ENCODE peak calls at places on chromosomes 5 and 9, in seven cellular contexts. G is stomach, V is suprapubic skin, Z is GM12878, M is H1, D is HCT116, N is GM23338. W is an unnamed sample. For H3K36me3, the result is how much of the 10 kb centered on the place peaks cover.

GRCh38 chr5:143649869-143650268 is 162.1 kb upstream of the HMHB1 start:
- DNase-seq in G (no peak), V (no peak), Z (no peak), M (no peak), D (no peak), N (no peak), W (no peak)

GRCh38 chr5:32506251-32506661 is 61.7 kb upstream of the ZFR start:
- DNase-seq in G (no peak), V (no peak), Z (no peak), M (no peak), D (no peak), N (no peak), W (no peak)

GRCh38 chr9:73042155-73042554 is 89.3 kb upstream of the ALDH1A1 start:
- DNase-seq in G (no peak), V (no peak), Z (no peak), M (no peak), D (no peak), N (no peak), W (no peak)

GRCh38 chr5:54823006-54823405 is 162.4 kb downstream of the ESM1 start:
- DNase-seq in G (no peak), V (no peak), Z (no peak), M (no peak), D (no peak), N (no peak), W (no peak)

GRCh38 chr9:18747590-18747989 is 273.6 kb downstream of the ADAMTSL1 start:
- DNase-seq in G (no peak), V (no peak), Z (no peak), M (no peak), D (no peak), N (no peak), W (no peak)

GRCh38 chr5:5883562-5883961 is 461.1 kb downstream of the ICE1 start:
- DNase-seq in G (no peak), V (no peak), Z (no peak), M (no peak), D (no peak), N (no peak), W (no peak)

GRCh38 chr9:108654566-108654965 is 201.2 kb downstream of the ACTL7B start:
- DNase-seq in G (no peak), V (no peak), Z (no peak), M (no peak), D (no peak), N (no peak), W (no peak)

GRCh38 chr5:149242339-149242738 is 29.3 kb upstream of the AFAP1L1 start:
- DNase-seq in G (no peak), V (no peak), Z (no peak), M (no peak), D (no peak), N (no peak), W (no peak)

GRCh38 chr5:179871506-179871905 is 12.9 kb upstream of the MRNIP start:
- DNase-seq in G (no peak), V (no peak), Z (no peak), M (no peak), D (no peak), N (no peak), W (no peak)

GRCh38 chr9:127105805-127106492 is 16.5 kb downstream of the ANGPTL2 start:
- DNase-seq in G (no peak), V (no peak), Z (no peak), M (no peak), D (no peak), N (no peak), W (no peak)

GRCh38 chr5:139141841-139142240 is 56.3 kb downstream of the SIL1 start:
- DNase-seq in G (peak), V (no peak), Z (no peak), M (no peak), D (peak), N (no peak), W (no peak)

GRCh38 chr5:176578391-176578808 is 29.3 kb downstream of the CDHR2 start:
- DNase-seq in G (peak), V (no peak), Z (no peak), M (no peak), D (peak), N (peak), W (peak)

GRCh38 chr5:39055760-39056393 is 18.3 kb downstream of the RICTOR start:
- DNase-seq in G (no peak), V (no peak), Z (no peak), M (no peak), D (no peak), N (no peak), W (no peak)

GRCh38 chr5:111469905-111470304 is 42.4 kb downstream of the STARD4 start:
- DNase-seq in G (no peak), V (no peak), Z (no peak), M (no peak), D (no peak), N (no peak), W (no peak)

GRCh38 chr5:1936413-1936812 is 53.7 kb upstream of the IRX4 start:
- DNase-seq in G (no peak), V (no peak), Z (no peak), M (no peak), D (peak), N (no peak), W (no peak)

GRCh38 chr9:121278535-121279169 is 10.7 kb downstream of the GSN start:
- DNase-seq in G (peak), V (peak), Z (peak), M (no peak), D (peak), N (peak), W (no peak)

GRCh38 chr5:1765141-1765879 is 34.3 kb downstream of the MRPL36 start:
- DNase-seq in G (no peak), V (peak), Z (no peak), M (no peak), D (no peak), N (no peak), W (peak)

GRCh38 chr5:179860301-179860700 is 1.7 kb upstream of the MRNIP start:
- DNase-seq in G (no peak), V (no peak), Z (no peak), M (no peak), D (no peak), N (peak), W (no peak)

GRCh38 chr5:21776466-21776865 is 1076.7 kb downstream of the CDH12 start:
- DNase-seq in G (no peak), V (no peak), Z (no peak), M (no peak), D (no peak), N (no peak), W (no peak)

GRCh38 chr9:120891255-120891954 is 14.4 kb upstream of the PHF19 start:
- DNase-seq in G (no peak), V (no peak), Z (no peak), M (no peak), D (no peak), N (no peak), W (no peak)

GRCh38 chr9:88925471-88925870 is 65.8 kb upstream of the S1PR3 start:
- DNase-seq in G (no peak), V (no peak), Z (no peak), M (no peak), D (no peak), N (no peak), W (no peak)

GRCh38 chr5:79495311-79495710 is 18.6 kb downstream of the HOMER1 start:
- DNase-seq in G (no peak), V (no peak), Z (no peak), M (no peak), D (no peak), N (peak), W (no peak)

GRCh38 chr9:17653947-17654346 is 75.1 kb downstream of the SH3GL2 start:
- DNase-seq in G (no peak), V (no peak), Z (no peak), M (no peak), D (no peak), N (no peak), W (no peak)

GRCh38 chr5:139636207-139636792 is 11.8 kb upstream of the CXXC5 start:
- DNase-seq in G (peak), V (no peak), Z (peak), M (no peak), D (no peak), N (no peak), W (no peak)

GRCh38 chr5:72523960-72524582 is 16.9 kb upstream of the ZNF366 start:
- DNase-seq in G (no peak), V (no peak), Z (peak), M (no peak), D (peak), N (peak), W (no peak)

GRCh38 chr5:121744577-121744976 is 107.1 kb upstream of the FTMT start:
- DNase-seq in G (no peak), V (no peak), Z (no peak), M (no peak), D (no peak), N (no peak), W (no peak)

GRCh38 chr9:114163517-114163924 is 8.2 kb downstream of the COL27A1 start:
- DNase-seq in G (peak), V (no peak), Z (no peak), M (no peak), D (no peak), N (peak), W (no peak)

DNA sequence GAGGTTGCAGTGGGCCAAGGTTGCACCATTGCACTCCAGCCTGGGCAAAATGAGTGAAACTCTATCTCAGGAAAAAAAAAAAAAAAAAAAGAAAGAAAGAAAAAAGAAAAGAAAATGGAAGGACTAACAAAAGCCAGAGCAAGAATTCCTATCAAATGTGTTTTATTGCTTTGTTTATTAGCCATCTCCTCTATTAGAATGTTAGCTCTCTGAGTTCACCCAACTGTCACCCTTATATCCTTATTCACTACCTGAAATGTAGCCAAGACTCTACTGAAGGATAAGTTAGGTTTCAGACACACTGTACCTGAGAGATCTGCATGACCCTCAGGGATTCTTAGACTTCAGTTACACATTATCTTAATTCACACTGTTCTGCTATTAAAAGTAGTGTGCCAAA is 177.9 kb downstream of the MAPKAP1 start:
- DNase-seq in G (no peak), V (no peak), Z (no peak), M (no peak), D (no peak), N (no peak), W (no peak)
- TF ChIP-seq POLR2AphosphoS5 in G (no peak), V (no peak), Z (no peak), M (no peak), D (no peak), N (no peak), W (no peak)

DNA sequence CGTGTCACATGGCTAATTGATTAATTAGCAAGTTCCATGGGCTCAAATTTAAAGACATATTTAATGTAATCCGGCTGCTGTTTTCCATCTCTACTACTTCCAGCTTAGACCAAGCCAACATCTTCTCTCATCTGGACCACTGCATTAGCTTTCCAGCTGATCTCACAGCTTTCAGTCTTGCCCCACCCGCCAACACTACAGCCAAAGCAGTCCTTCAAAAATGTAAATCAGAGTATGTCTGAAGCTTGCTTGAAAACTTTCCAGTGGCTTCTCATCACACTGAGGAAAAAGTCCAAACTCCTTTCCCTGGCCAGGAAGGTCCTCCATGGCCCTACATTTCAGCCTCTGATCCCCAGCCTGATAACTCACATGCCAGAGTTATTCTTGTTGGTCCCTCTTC is 38.4 kb downstream of the TTC1 start:
- DNase-seq in G (no peak), V (no peak), Z (no peak), M (no peak), D (no peak), N (no peak), W (no peak)
- H3K36me3 ChIP-seq in G (half or more), V (under half), Z (under half), M (under half), D (under half), N (under half), W (under half)

GRCh38 chr9:134396258-134396742 is 70.0 kb downstream of the RXRA start:
- DNase-seq in G (no peak), V (no peak), Z (peak), M (no peak), D (no peak), N (no peak), W (no peak)
- TF ChIP-seq POLR2AphosphoS5 in G (peak), V (no peak), Z (peak), M (no peak), D (no peak), N (no peak), W (no peak)

DNA sequence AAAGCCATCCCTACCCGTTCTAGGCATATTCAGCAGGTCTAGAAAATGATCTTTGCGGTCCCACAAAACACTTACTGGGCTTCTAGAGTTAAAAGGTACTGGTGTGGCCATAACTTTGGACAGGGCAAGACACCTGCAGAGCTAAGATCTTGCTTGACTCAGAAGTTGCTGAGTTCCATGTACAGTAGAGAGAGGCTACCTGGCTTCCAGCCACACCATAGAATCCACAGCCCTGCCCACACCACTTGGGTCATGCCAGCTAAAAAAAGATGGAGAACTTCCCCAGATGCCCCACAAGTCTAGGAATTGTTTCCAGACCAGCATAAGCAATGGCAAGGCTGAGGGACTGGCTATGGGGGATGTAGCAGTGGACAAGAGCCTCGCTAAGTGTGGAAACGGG is 52.1 kb downstream of the ABCA1 start:
- DNase-seq in G (no peak), V (no peak), Z (no peak), M (no peak), D (no peak), N (no peak), W (no peak)
- H3K36me3 ChIP-seq in G (half or more), V (half or more), Z (under half), M (under half), D (under half), N (under half), W (under half)

DNA sequence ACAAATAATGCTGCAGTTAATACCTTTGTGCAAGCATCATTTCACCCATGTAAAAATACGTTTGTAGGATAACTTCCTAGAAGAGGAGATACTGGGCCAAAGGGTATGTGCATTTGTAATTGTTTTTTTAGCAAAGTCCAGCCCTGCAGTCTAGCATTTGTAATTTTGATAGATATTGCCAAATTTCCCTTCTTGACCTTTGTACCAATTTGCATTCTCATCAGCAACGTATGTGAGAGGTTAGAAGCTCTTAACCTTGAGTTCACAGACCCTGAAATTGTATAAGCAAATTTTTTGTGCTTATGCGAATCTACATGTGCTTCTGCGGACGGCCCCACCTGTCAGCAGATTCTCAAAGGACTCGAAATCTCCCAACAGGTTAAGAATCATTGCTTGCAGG is 18.6 kb upstream of the TOMM5 start:
- DNase-seq in G (no peak), V (no peak), Z (no peak), M (no peak), D (no peak), N (no peak), W (no peak)
- TF ChIP-seq POLR2AphosphoS5 in G (no peak), V (no peak), Z (no peak), M (no peak), D (no peak), N (no peak), W (no peak)

DNA sequence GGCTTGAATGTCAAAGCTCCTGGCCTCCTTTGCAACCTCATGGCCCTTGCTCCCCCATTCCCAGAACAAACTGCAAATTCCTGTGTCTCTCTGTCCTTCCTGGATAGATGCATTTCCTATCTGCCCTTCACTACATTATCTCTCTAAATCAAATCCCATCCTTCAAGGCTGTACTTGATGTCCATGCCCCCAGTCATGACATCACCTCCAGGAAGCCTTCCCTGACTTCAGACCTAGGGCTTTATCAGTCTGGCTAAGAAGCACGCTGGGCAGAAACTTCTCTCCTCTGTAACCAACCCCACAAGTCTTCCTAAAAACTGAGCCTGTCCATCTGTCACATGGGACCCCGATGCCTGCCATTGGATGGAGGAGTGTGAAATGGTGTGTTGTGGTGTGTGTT is 25.7 kb upstream of the TNIP1 start:
- DNase-seq in G (no peak), V (no peak), Z (no peak), M (no peak), D (no peak), N (no peak), W (no peak)
- H3K36me3 ChIP-seq in G (half or more), V (under half), Z (under half), M (under half), D (under half), N (under half), W (under half)

DNA sequence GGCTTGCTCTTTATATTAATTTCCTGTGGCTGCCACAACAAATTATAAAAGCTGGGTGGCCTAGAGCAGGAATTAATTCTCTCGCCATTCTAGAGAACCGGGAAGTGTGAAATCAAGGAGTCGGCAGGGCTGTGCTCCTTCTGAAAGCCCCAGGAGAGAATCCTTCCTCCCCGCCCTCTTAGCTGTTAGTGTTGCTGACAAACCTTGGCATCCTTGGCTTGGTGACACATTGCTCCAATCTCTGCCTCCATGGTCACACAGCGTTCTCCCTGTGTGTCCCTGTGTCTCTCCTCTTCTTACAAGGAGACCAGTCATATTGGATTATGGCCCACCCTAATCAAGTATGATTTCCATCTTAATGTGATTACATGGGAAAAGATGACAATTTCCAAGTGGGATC is 55.9 kb upstream of the NEURL1B start:
- DNase-seq in G (no peak), V (no peak), Z (no peak), M (no peak), D (no peak), N (no peak), W (no peak)
- TF ChIP-seq POLR2AphosphoS5 in G (no peak), V (no peak), Z (no peak), M (no peak), D (no peak), N (no peak), W (no peak)

W was measured in breast epithelium.